ENCODE peak calls at places on chromosomes 7 and 10, in seven cellular contexts. M, A, D, K, O, I and N are unnamed samples.
A peak's percentile ranks its signal among the peaks of the same experiment; 100 is the strongest.

GRCh38 chr7:141551773-141552162 is 558 bp downstream of the AGK start:
- DNase-seq in K (no peak), D (no peak), I (no peak), A (no peak), O (no peak), M (no peak), N (no peak)

GRCh38 chr7:44772440-44772839 is 23.8 kb downstream of the ZMIZ2 start:
- DNase-seq in K (no peak), A (no peak), O (no peak), I (no peak), M (no peak), D (no peak), N (no peak)

GRCh38 chr7:34451923-34452322 is 206.1 kb upstream of the NPSR1 start:
- DNase-seq in D (no peak), A (no peak), M (no peak), I (no peak), O (no peak), K (no peak), N (no peak)

GRCh38 chr7:141189231-141189630 is 115.4 kb downstream of the TMEM178B start:
- DNase-seq in A (no peak), O (no peak), D (no peak), I (no peak), K (no peak), M (no peak), N (no peak)

GRCh38 chr7:106885652-106886051 is 20.6 kb downstream of the PIK3CG start:
- DNase-seq in M (no peak), K (no peak), O (no peak), D (no peak), I (no peak), A (no peak), N (no peak)

GRCh38 chr7:27178366-27178765 is 4.2 kb upstream of the HOXA10 start:
- DNase-seq in I (no peak), D (no peak), M (no peak), A (no peak), O (no peak), K (no peak), N (no peak)

GRCh38 chr7:122546496-122546895 is 152.4 kb downstream of the RNF133 start:
- DNase-seq in K (no peak), A (no peak), I (no peak), D (peak; percentile 12), M (no peak), O (no peak), N (no peak)

GRCh38 chr10:95819620-95820329 is 63.8 kb downstream of the ENTPD1 start:
- DNase-seq in M (no peak), D (no peak), O (no peak), A (no peak), I (no peak), K (no peak), N (no peak)

GRCh38 chr10:17001961-17002749 is 127.5 kb downstream of the CUBN start:
- DNase-seq in K (no peak), O (no peak), I (no peak), A (no peak), M (peak; percentile 44), D (no peak), N (no peak)

GRCh38 chr7:17994079-17994478 is 33.6 kb downstream of the PRPS1L1 start:
- DNase-seq in I (no peak), K (no peak), D (no peak), O (no peak), A (no peak), M (peak; percentile 17), N (no peak)

GRCh38 chr7:132472463-132473120 is 103.7 kb downstream of the PLXNA4 start:
- DNase-seq in D (no peak), I (no peak), M (no peak), O (no peak), A (no peak), K (no peak), N (no peak)

GRCh38 chr10:57952741-57953140 is 315.0 kb downstream of the IPMK start:
- DNase-seq in A (no peak), M (no peak), I (no peak), O (no peak), D (no peak), K (no peak), N (no peak)

GRCh38 chr7:141071260-141071854 is 2.5 kb upstream of the TMEM178B start:
- DNase-seq in K (no peak), O (peak; percentile 87), A (no peak), D (peak; percentile 35), M (peak; percentile 79), I (peak; percentile 30), N (no peak)

GRCh38 chr10:100562806-100563293 is 27.1 kb downstream of the HIF1AN start:
- DNase-seq in I (peak; percentile 19), O (peak; percentile 71), D (no peak), K (no peak), A (no peak), M (peak; percentile 48), N (no peak)